ENCODE peak calls at places on chromosome 9, in six cellular contexts. N, K, G, A, I and S are unnamed samples. For H3K9me3, the result is how much of the 10 kb centered on the place peaks cover.

GRCh38 chr9:123749580-123750202 is 180.2 kb downstream of the DENND1A start:
- DNase-seq in N (peak), K (no peak), G (no peak), A (no peak), I (no peak), S (no peak)

GRCh38 chr9:16371306-16371705 is 499.2 kb downstream of the BNC2 start:
- DNase-seq in N (no peak), K (no peak), G (no peak), A (no peak), I (no peak), S (no peak)

GRCh38 chr9:128397831-128398230 is 22.8 kb upstream of the CERCAM start:
- DNase-seq in N (no peak), K (no peak), G (no peak), A (no peak), I (no peak), S (no peak)

GRCh38 chr9:14529047-14529446 is 164.2 kb downstream of the ZDHHC21 start:
- DNase-seq in N (no peak), K (no peak), G (no peak), A (no peak), I (no peak), S (no peak)

GRCh38 chr9:3509926-3510325 is 15.9 kb downstream of the RFX3 start:
- DNase-seq in N (no peak), K (no peak), G (no peak), A (no peak), I (no peak), S (no peak)

GRCh38 chr9:13351768-13352386 is 72.4 kb upstream of the MPDZ start:
- DNase-seq in N (no peak), K (no peak), G (peak), A (no peak), I (no peak), S (no peak)

GRCh38 chr9:130142635-130143034 is 29.6 kb upstream of the NCS1 start:
- DNase-seq in N (no peak), K (no peak), G (no peak), A (no peak), I (no peak), S (no peak)

GRCh38 chr9:91421022-91421765 is 2.4 kb downstream of the NFIL3 start:
- DNase-seq in N (no peak), K (peak), G (peak), A (peak), I (no peak), S (no peak)

GRCh38 chr9:91740713-91741112 is 209.3 kb downstream of the ROR2 start:
- DNase-seq in N (no peak), K (no peak), G (peak), A (peak), I (no peak), S (no peak)

GRCh38 chr9:88197781-88198345 is 59.6 kb upstream of the SPATA31C2 start:
- DNase-seq in N (no peak), K (no peak), G (peak), A (no peak), I (peak), S (peak)

GRCh38 chr9:82511626-82512025 is 523.1 kb downstream of the SPATA31D1 start:
- DNase-seq in N (no peak), K (no peak), G (no peak), A (no peak), I (no peak), S (no peak)

GRCh38 chr9:33263936-33264472 is 504 bp downstream of the BAG1 start:
- DNase-seq in N (no peak), K (peak), G (peak), A (peak), I (no peak), S (no peak)

GRCh38 chr9:111957856-111958631 is 61.4 kb downstream of the UGCG start:
- DNase-seq in N (no peak), K (no peak), G (peak), A (no peak), I (peak), S (no peak)

GRCh38 chr9:10026585-10026984 is 586.2 kb downstream of the PTPRD start:
- DNase-seq in N (no peak), K (no peak), G (no peak), A (no peak), I (no peak), S (no peak)

GRCh38 chr9:7177383-7177782 is 419.6 kb downstream of the KDM4C start:
- DNase-seq in N (no peak), K (no peak), G (no peak), A (no peak), I (no peak), S (no peak)

GRCh38 chr9:7178729-7179128 is 421.0 kb downstream of the KDM4C start:
- DNase-seq in N (no peak), K (no peak), G (no peak), A (no peak), I (no peak), S (no peak)

GRCh38 chr9:7174301-7174700 is 416.5 kb downstream of the KDM4C start:
- DNase-seq in N (no peak), K (no peak), G (no peak), A (no peak), I (no peak), S (no peak)

GRCh38 chr9:7174884-7175283 is 417.1 kb downstream of the KDM4C start:
- DNase-seq in N (no peak), K (no peak), G (no peak), A (no peak), I (no peak), S (no peak)

GRCh38 chr9:7176574-7176973 is 418.8 kb downstream of the KDM4C start:
- DNase-seq in N (no peak), K (no peak), G (no peak), A (no peak), I (no peak), S (no peak)
- H3K9me3 ChIP-seq in N (under half), K (under half), G (under half), A (under half), I (under half), S (under half)

GRCh38 chr9:22863106-22863505 is 416.5 kb downstream of the DMRTA1 start:
- DNase-seq in N (no peak), K (no peak), G (no peak), A (no peak), I (no peak), S (no peak)
- H3K9me3 ChIP-seq in N (under half), K (under half), G (under half), A (under half), I (under half), S (under half)

DNA sequence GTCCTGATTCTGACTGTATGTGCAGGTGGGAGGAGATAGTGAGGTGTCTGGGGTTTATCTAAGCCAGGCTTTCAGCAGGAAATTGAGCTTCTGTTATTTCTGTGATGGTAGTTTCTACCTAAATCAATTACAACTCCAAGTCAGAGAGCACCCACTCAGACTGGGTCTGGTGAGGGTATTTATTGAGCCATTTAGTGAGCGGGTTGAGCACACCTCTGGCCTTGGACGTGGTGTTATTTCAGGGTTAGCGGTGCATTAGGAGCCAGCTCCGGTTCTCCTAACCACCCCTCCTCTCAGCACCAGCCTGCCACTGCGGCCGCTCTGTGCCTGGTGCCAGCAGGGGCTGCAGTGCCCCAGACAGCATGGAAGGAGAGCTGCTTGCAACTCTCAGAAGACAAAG is 238.9 kb downstream of the CACNA1B start:
- DNase-seq in N (no peak), K (no peak), G (no peak), A (no peak), I (no peak), S (no peak)
- H3K9me3 ChIP-seq in N (under half), K (under half), G (under half), A (under half), I (under half), S (under half)

GRCh38 chr9:77016526-77017504 is 2.6 kb upstream of the FOXB2 start:
- DNase-seq in N (no peak), K (no peak), G (no peak), A (no peak), I (no peak), S (peak)

GRCh38 chr9:77017505-77017894 is 2.0 kb upstream of the FOXB2 start:
- DNase-seq in N (no peak), K (no peak), G (no peak), A (no peak), I (no peak), S (peak)

GRCh38 chr9:77019010-77019809 is at the start of gene FOXB2:
- DNase-seq in N (no peak), K (no peak), G (no peak), A (no peak), I (no peak), S (peak)

GRCh38 chr9:77019810-77020437 is 469 bp downstream of the FOXB2 start:
- DNase-seq in N (no peak), K (no peak), G (no peak), A (no peak), I (no peak), S (peak)

DNA sequence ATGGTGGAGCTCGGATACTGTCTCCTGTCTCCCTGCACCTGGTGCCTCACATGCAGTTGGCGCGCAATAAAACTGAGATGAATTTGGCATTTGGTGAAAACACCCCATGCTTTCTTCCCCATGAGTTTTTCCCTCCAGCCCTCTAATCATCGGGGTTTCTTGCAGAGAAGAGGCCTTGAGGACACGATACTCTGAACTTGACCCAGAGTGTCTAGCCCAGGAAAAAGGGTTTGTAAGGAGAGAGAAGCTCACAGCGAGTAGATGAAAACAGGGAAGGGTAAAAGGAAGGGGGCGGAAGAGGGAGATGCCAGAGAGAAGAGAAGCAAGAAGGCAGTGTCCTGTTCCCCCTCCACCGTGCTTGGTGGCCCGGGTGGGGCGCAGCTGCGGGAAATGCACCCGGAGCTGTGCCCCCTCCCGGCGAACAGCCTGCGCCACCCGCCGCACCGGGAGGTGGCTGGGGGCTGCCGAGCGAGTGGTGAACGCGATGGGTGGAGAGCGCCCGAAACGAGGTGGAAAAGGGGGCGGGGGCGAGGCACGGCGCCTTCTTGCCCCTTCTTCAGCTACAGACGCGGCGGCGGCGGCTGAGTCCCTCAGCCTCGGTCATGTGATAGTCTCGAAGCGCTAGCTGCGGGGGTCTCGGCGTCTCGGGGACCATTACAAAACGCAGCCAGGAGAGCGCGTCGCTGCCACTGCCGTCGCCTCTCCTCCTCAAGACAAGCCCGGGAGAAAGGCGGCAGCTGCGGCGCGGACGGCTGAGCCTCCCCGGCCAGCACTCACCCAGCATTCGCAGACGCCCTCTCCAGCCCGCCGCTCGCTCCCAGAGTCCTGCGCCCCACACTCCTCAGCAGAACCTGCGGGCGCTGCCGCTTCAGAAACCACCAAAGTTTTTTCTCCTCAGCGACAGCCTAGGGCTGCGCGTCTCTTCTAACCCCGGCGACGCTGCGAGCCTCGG is 1.1 kb upstream of the FOXB2 start:
- DNase-seq in N (no peak), K (no peak), G (no peak), A (no peak), I (no peak), S (peak)
- H3K9me3 ChIP-seq in N (under half), K (under half), G (under half), A (under half), I (under half), S (under half)

DNA sequence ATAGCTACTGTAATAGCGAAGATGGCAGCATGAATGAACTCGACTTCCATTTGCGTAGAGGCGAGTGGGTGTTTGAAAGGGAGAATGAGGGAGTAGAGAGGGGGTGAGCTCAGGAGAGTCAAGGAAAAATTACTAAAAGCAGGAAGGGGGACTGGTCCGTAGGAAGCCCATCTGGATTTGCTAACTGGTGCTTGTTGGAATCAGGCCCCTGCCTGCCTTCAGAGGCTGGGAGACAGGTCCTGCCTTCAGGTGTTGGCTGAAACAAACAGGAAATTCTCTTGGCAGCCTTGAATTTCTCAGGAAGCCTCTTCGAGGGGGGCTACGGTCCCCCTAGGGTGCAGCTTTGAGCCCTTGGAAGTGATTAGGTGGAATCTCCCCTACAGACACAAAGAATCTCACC is 121.7 kb downstream of the OLFM1 start:
- DNase-seq in N (no peak), K (no peak), G (no peak), A (no peak), I (no peak), S (no peak)
- H3K9me3 ChIP-seq in N (under half), K (under half), G (under half), A (under half), I (under half), S (under half)

GRCh38 chr9:60545346-60546315 is 368.6 kb upstream of the SPATA31A5 start:
- DNase-seq in N (no peak), K (peak), G (no peak), A (no peak), I (no peak), S (no peak)
- H3K9me3 ChIP-seq in N (under half), K (under half), G (under half), A (under half), I (under half), S (under half)

DNA sequence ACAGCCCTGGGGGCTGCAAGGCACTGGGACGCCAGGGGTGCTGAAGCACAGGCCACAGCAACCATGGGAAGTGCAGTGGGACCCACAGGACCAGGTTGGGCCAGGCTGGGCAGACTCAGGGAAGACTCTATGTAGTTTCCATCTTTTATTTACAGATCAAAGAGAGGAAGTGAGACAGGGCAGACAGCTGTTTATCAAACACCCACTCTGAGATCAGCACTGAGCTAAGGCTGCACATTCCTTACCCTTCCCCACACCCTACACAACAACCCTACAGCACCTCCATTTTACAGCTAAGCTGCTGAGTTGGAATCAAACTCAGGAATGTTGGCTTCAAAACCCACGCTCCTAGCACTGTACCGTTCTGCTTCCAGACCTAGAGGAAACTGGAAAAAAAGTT is 19.8 kb downstream of the BARHL1 start:
- DNase-seq in N (no peak), K (no peak), G (no peak), A (no peak), I (no peak), S (no peak)
- H3K9me3 ChIP-seq in N (under half), K (under half), G (under half), A (under half), I (under half), S (under half)

GRCh38 chr9:11431490-11431889 is 818.7 kb upstream of the PTPRD start:
- DNase-seq in N (no peak), K (no peak), G (no peak), A (no peak), I (no peak), S (no peak)
- H3K9me3 ChIP-seq in N (under half), K (under half), G (under half), A (under half), I (under half), S (under half)

DNA sequence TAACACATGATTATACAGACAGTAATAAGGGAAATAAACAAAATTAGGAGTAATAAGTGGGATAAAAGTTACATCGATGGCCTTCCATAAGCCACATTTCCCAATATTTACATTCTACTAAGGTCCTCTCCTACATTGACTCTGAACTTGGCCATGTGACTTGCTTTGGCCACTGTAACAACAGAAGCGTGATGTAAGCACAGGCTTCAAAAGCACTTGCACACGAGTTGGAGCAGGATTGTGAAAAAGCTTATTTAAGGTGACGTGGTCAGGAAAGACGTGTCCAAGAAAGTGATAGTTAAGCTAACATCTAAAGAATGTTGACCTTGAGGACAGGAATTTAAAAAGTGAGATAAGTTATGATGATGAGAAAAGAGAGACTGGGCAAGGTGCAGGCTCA is 9.8 kb upstream of the CEMIP2 start:
- DNase-seq in N (no peak), K (no peak), G (no peak), A (peak), I (no peak), S (no peak)
- H3K9me3 ChIP-seq in N (under half), K (under half), G (under half), A (under half), I (under half), S (under half)